ENCODE peak calls at places on chromosomes 7 and 10, in five cellular contexts. One of them, this sample, is unnamed. For H3K4me1, the result is how much of the 10 kb centered on the place peaks cover.

GRCh38 chr7:105760549-105761447 is 115.6 kb downstream of the ATXN7L1 start:
- DNase-seq in tibial nerve: no peak
- DNase-seq in lower lobe of right lung: no peak
- DNase-seq in CD8-positive, alpha-beta T cell: peak
- DNase-seq in cardiac muscle cell: peak
- DNase-seq in this sample: no peak

GRCh38 chr7:3649250-3649649 is 348.2 kb downstream of the SDK1 start:
- DNase-seq in tibial nerve: no peak
- DNase-seq in lower lobe of right lung: no peak
- DNase-seq in CD8-positive, alpha-beta T cell: no peak
- DNase-seq in cardiac muscle cell: no peak
- DNase-seq in this sample: no peak

GRCh38 chr10:34698979-34699378 is 116.1 kb downstream of the PARD3 start:
- DNase-seq in tibial nerve: no peak
- DNase-seq in lower lobe of right lung: no peak
- DNase-seq in CD8-positive, alpha-beta T cell: no peak
- DNase-seq in cardiac muscle cell: peak
- DNase-seq in this sample: no peak

GRCh38 chr7:134694299-134694698 is 47.6 kb downstream of the BPGM start:
- DNase-seq in tibial nerve: no peak
- DNase-seq in lower lobe of right lung: no peak
- DNase-seq in CD8-positive, alpha-beta T cell: no peak
- DNase-seq in cardiac muscle cell: no peak
- DNase-seq in this sample: no peak

GRCh38 chr7:157355784-157356511 is 19.1 kb downstream of the DNAJB6 start:
- DNase-seq in tibial nerve: no peak
- DNase-seq in lower lobe of right lung: no peak
- DNase-seq in CD8-positive, alpha-beta T cell: no peak
- DNase-seq in cardiac muscle cell: no peak
- DNase-seq in this sample: no peak

GRCh38 chr7:125670926-125671572 is 741.4 kb upstream of the POT1 start:
- DNase-seq in tibial nerve: no peak
- DNase-seq in lower lobe of right lung: no peak
- DNase-seq in CD8-positive, alpha-beta T cell: no peak
- DNase-seq in cardiac muscle cell: peak
- DNase-seq in this sample: no peak

GRCh38 chr7:2198206-2198605 is 34.5 kb downstream of the MAD1L1 start:
- DNase-seq in tibial nerve: no peak
- DNase-seq in lower lobe of right lung: peak
- DNase-seq in CD8-positive, alpha-beta T cell: no peak
- DNase-seq in cardiac muscle cell: no peak
- DNase-seq in this sample: no peak

GRCh38 chr10:103648951-103649532 is 155.5 kb downstream of the NEURL1 start:
- DNase-seq in tibial nerve: no peak
- DNase-seq in lower lobe of right lung: peak
- DNase-seq in CD8-positive, alpha-beta T cell: no peak
- DNase-seq in cardiac muscle cell: peak
- DNase-seq in this sample: peak

GRCh38 chr7:105198223-105198622 is 184.2 kb downstream of the KMT2E start:
- DNase-seq in tibial nerve: no peak
- DNase-seq in lower lobe of right lung: no peak
- DNase-seq in CD8-positive, alpha-beta T cell: no peak
- DNase-seq in cardiac muscle cell: peak
- DNase-seq in this sample: no peak

GRCh38 chr10:51821045-51821444 is 121.7 kb upstream of the CSTF2T start:
- DNase-seq in tibial nerve: no peak
- DNase-seq in lower lobe of right lung: no peak
- DNase-seq in CD8-positive, alpha-beta T cell: no peak
- DNase-seq in cardiac muscle cell: no peak
- DNase-seq in this sample: no peak
- H3K4me1 ChIP-seq in tibial nerve: under half
- H3K4me1 ChIP-seq in lower lobe of right lung: under half
- H3K4me1 ChIP-seq in CD8-positive, alpha-beta T cell: under half
- H3K4me1 ChIP-seq in cardiac muscle cell: under half
- H3K4me1 ChIP-seq in this sample: under half

GRCh38 chr10:132422169-132422691 is 25.2 kb downstream of the PWWP2B start:
- DNase-seq in tibial nerve: no peak
- DNase-seq in lower lobe of right lung: no peak
- DNase-seq in CD8-positive, alpha-beta T cell: no peak
- DNase-seq in cardiac muscle cell: no peak
- DNase-seq in this sample: no peak
- H3K4me1 ChIP-seq in tibial nerve: under half
- H3K4me1 ChIP-seq in lower lobe of right lung: half or more
- H3K4me1 ChIP-seq in CD8-positive, alpha-beta T cell: under half
- H3K4me1 ChIP-seq in cardiac muscle cell: under half
- H3K4me1 ChIP-seq in this sample: under half

DNA sequence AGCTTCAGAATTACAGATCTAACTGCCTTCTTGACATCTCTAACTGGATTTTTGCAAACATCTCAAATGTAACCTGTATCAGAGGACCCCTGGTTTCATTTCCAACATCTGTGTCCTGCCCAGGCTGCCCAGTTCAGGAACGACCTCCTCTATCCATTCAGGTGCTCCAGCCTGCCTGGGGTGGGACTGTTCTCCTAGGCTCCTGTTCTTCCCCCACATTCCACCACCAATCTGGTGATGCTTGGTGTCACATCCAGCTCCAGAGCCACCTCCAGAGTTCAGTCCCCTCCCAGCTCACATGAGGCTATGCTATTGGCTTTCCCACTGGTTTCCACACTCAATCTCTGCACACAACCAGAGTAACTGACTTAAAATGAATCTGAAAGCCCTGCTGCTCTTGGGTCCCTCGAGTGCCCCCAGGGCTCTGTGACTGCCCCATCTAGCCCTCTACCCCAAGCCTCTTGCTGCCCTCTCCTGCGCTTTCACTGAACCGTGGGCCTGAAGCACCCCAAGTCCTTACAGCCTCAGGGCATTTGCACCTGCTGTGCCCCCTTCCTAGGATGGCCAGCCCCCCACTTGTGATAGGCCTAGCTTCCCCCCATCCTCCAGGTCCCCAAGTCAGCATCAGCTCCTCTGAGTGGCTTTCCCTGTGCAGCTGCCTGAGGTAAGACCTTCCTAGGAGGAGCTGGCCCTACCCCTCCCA is 46.1 kb downstream of the PPIF start:
- DNase-seq in tibial nerve: no peak
- DNase-seq in lower lobe of right lung: peak
- DNase-seq in CD8-positive, alpha-beta T cell: no peak
- DNase-seq in cardiac muscle cell: no peak
- DNase-seq in this sample: no peak
- H3K4me1 ChIP-seq in tibial nerve: under half
- H3K4me1 ChIP-seq in lower lobe of right lung: under half
- H3K4me1 ChIP-seq in CD8-positive, alpha-beta T cell: under half
- H3K4me1 ChIP-seq in cardiac muscle cell: under half
- H3K4me1 ChIP-seq in this sample: under half

GRCh38 chr10:113024930-113025329 is 74.9 kb downstream of the TCF7L2 start:
- DNase-seq in tibial nerve: no peak
- DNase-seq in lower lobe of right lung: no peak
- DNase-seq in CD8-positive, alpha-beta T cell: no peak
- DNase-seq in cardiac muscle cell: no peak
- DNase-seq in this sample: no peak
- H3K4me1 ChIP-seq in tibial nerve: under half
- H3K4me1 ChIP-seq in lower lobe of right lung: half or more
- H3K4me1 ChIP-seq in CD8-positive, alpha-beta T cell: under half
- H3K4me1 ChIP-seq in cardiac muscle cell: under half
- H3K4me1 ChIP-seq in this sample: under half

This sample was measured in right atrium auricular region.